ENCODE peak calls at places on chromosomes 7 and 10, in six cellular contexts. V, X, Y, T, O and P are unnamed samples.

GRCh38 chr10:12418725-12419278 is 69.5 kb downstream of the CAMK1D start:
- DNase-seq in T (peak; percentile 8), X (no peak), V (no peak), Y (no peak), O (no peak), P (no peak)

GRCh38 chr7:26995664-26996063 is 100.1 kb downstream of the HOXA1 start:
- DNase-seq in Y (no peak), X (no peak), O (no peak), V (no peak), T (no peak), P (no peak)

GRCh38 chr10:89690027-89690426 is 11.4 kb upstream of the KIF20B start:
- DNase-seq in T (peak; percentile 38), Y (no peak), X (no peak), O (no peak), V (no peak), P (no peak)

GRCh38 chr10:133309111-133309719 is 501 bp downstream of the ZNF511 start:
- DNase-seq in X (peak; percentile 89), O (no peak), T (peak; percentile 96), Y (peak; percentile 77), V (peak; percentile 95), P (peak; percentile 79)

GRCh38 chr7:17206354-17206905 is 92.0 kb upstream of the AHR start:
- DNase-seq in X (no peak), V (peak; percentile 77), O (no peak), Y (no peak), T (no peak), P (no peak)

GRCh38 chr10:126216221-126216701 is 172.0 kb downstream of the ADAM12 start:
- DNase-seq in O (peak; percentile 85), X (no peak), V (no peak), Y (peak; percentile 95), T (peak; percentile 67), P (peak; percentile 24)

GRCh38 chr10:124637746-124638145 is 106.4 kb downstream of the FAM53B start:
- DNase-seq in O (no peak), V (no peak), Y (no peak), X (no peak), T (no peak), P (no peak)

GRCh38 chr7:74544706-74545469 is 91.2 kb downstream of the GTF2IRD1 start:
- DNase-seq in V (peak; percentile 46), Y (peak; percentile 62), X (peak; percentile 26), T (peak; percentile 79), O (no peak), P (peak; percentile 26)

GRCh38 chr7:41193738-41194287 is 509.1 kb downstream of the INHBA start:
- DNase-seq in X (no peak), T (no peak), Y (no peak), O (no peak), V (no peak), P (no peak)

GRCh38 chr7:157674027-157674714 is 337.4 kb downstream of the DNAJB6 start:
- DNase-seq in X (no peak), V (no peak), T (no peak), Y (no peak), O (no peak), P (no peak)

GRCh38 chr7:34249192-34249591 is 343.9 kb downstream of the BMPER start:
- DNase-seq in T (no peak), X (no peak), Y (no peak), O (no peak), V (no peak), P (no peak)

GRCh38 chr10:93006435-93007039 is 54.1 kb upstream of the CYP26C1 start:
- DNase-seq in T (peak; percentile 74), X (peak; percentile 15), O (no peak), Y (peak; percentile 49), V (peak; percentile 50), P (peak; percentile 48)

GRCh38 chr10:95908450-95908849 is 675 bp downstream of the CC2D2B start:
- DNase-seq in T (no peak), Y (no peak), X (no peak), O (no peak), V (no peak), P (no peak)

GRCh38 chr10:34280599-34281374 is 534.3 kb downstream of the PARD3 start:
- DNase-seq in O (peak; percentile 87), T (peak; percentile 97), X (no peak), V (peak; percentile 95), Y (peak; percentile 97), P (peak; percentile 93)

GRCh38 chr10:116779076-116779687 is 36.8 kb upstream of the HSPA12A start:
- DNase-seq in X (no peak), V (no peak), T (no peak), O (no peak), Y (peak; percentile 70), P (peak; percentile 38)

GRCh38 chr7:100465702-100466311 is 1.7 kb upstream of the SPACDR start:
- DNase-seq in O (no peak), V (peak; percentile 51), X (peak; percentile 54), T (peak; percentile 94), Y (peak; percentile 69), P (peak; percentile 45)

GRCh38 chr10:102371295-102371694 is 24.2 kb upstream of the NFKB2 start:
- DNase-seq in V (no peak), T (no peak), Y (no peak), X (no peak), O (no peak), P (no peak)

GRCh38 chr7:83190659-83191389 is 28.1 kb upstream of the PCLO start:
- DNase-seq in O (no peak), V (no peak), X (no peak), Y (no peak), T (no peak), P (no peak)

GRCh38 chr10:129848571-129849451 is 115.3 kb downstream of the EBF3 start:
- DNase-seq in V (no peak), Y (no peak), X (no peak), O (no peak), T (peak; percentile 11), P (no peak)

GRCh38 chr7:106737202-106737562 is 76.2 kb upstream of the CCDC71L start:
- DNase-seq in T (peak; percentile 78), Y (peak; percentile 62), O (no peak), V (peak; percentile 47), X (no peak), P (peak; percentile 63)

GRCh38 chr10:30013684-30014246 is 45.6 kb downstream of the JCAD start:
- DNase-seq in T (no peak), V (no peak), O (no peak), Y (peak; percentile 42), X (no peak), P (no peak)

GRCh38 chr10:80324086-80324485 is 32.5 kb downstream of the DYDC1 start:
- DNase-seq in Y (peak; percentile 72), X (no peak), T (peak; percentile 43), V (peak; percentile 13), O (no peak), P (no peak)

GRCh38 chr7:157556339-157556944 is 219.6 kb downstream of the DNAJB6 start:
- DNase-seq in O (no peak), V (no peak), Y (no peak), X (no peak), T (no peak), P (no peak)

GRCh38 chr10:4704034-4704545 is 121.9 kb upstream of the AKR1E2 start:
- DNase-seq in V (peak; percentile 92), O (peak; percentile 93), X (no peak), Y (peak; percentile 100), T (peak; percentile 87), P (peak; percentile 96)

GRCh38 chr7:135744938-135745701 is 3.5 kb downstream of the FAM180A start:
- DNase-seq in O (peak; percentile 79), X (no peak), T (peak; percentile 88), Y (peak; percentile 83), V (peak; percentile 93), P (peak; percentile 86)

GRCh38 chr10:124609698-124610097 is 134.5 kb downstream of the FAM53B start:
- DNase-seq in Y (no peak), V (no peak), X (no peak), T (no peak), O (no peak), P (no peak)

GRCh38 chr10:13930123-13930522 is 343.4 kb downstream of the PRPF18 start:
- DNase-seq in T (no peak), O (no peak), V (no peak), X (no peak), Y (no peak), P (no peak)